ENCODE peak calls at places on chromosomes 1 and 21, in eight cellular contexts. A, W, U, Q, X, K, D and I are unnamed samples.

GRCh38 chr1:42998381-42998780 is 39.7 kb upstream of the SLC2A1 start:
- DNase-seq in A (no peak), W (no peak), U (no peak), Q (no peak), X (no peak), K (no peak), D (no peak), I (peak)

GRCh38 chr1:151721788-151722510 is 627 bp downstream of the RIIAD1 start:
- DNase-seq in A (no peak), W (no peak), U (no peak), Q (no peak), X (no peak), K (no peak), D (no peak), I (no peak)

GRCh38 chr1:93597697-93598096 is 83.9 kb downstream of the BCAR3 start:
- DNase-seq in A (no peak), W (no peak), U (no peak), Q (no peak), X (no peak), K (no peak), D (no peak), I (no peak)

GRCh38 chr1:54819195-54819536 is 18.0 kb upstream of the TTC22 start:
- DNase-seq in A (no peak), W (no peak), U (no peak), Q (no peak), X (no peak), K (peak), D (no peak), I (no peak)

GRCh38 chr1:181506563-181507353 is 23.4 kb downstream of the CACNA1E start:
- DNase-seq in A (no peak), W (no peak), U (no peak), Q (no peak), X (no peak), K (no peak), D (no peak), I (no peak)

GRCh38 chr1:209590405-209590804 is 6.9 kb downstream of the CAMK1G start:
- DNase-seq in A (no peak), W (peak), U (no peak), Q (no peak), X (no peak), K (no peak), D (peak), I (peak)

GRCh38 chr1:37485902-37486679 is 11.7 kb downstream of the ZC3H12A start:
- DNase-seq in A (no peak), W (no peak), U (no peak), Q (no peak), X (no peak), K (no peak), D (no peak), I (peak)

GRCh38 chr1:198929961-198930599 is 291.2 kb downstream of the PTPRC start:
- DNase-seq in A (no peak), W (no peak), U (no peak), Q (no peak), X (no peak), K (no peak), D (peak), I (peak)

GRCh38 chr1:236515443-236515958 is 8.3 kb upstream of the LGALS8 start:
- DNase-seq in A (no peak), W (no peak), U (no peak), Q (no peak), X (no peak), K (no peak), D (no peak), I (no peak)

GRCh38 chr1:230176871-230177411 is 109.9 kb downstream of the GALNT2 start:
- DNase-seq in A (no peak), W (no peak), U (no peak), Q (no peak), X (peak), K (peak), D (no peak), I (no peak)

GRCh38 chr1:93348104-93348780 is 2.5 kb downstream of the DR1 start:
- DNase-seq in A (no peak), W (no peak), U (no peak), Q (no peak), X (no peak), K (no peak), D (no peak), I (peak)

GRCh38 chr1:5111581-5111980 is 457.2 kb downstream of the AJAP1 start:
- DNase-seq in A (no peak), W (no peak), U (no peak), Q (no peak), X (no peak), K (no peak), D (no peak), I (no peak)

GRCh38 chr1:34754878-34755637 is at the start of gene GJB5:
- DNase-seq in A (no peak), W (peak), U (no peak), Q (no peak), X (peak), K (no peak), D (no peak), I (no peak)

GRCh38 chr21:32770514-32771133 is 931 bp downstream of the PAXBP1 start:
- DNase-seq in A (no peak), W (no peak), U (no peak), Q (no peak), X (no peak), K (peak), D (peak), I (no peak)

GRCh38 chr1:10841059-10841458 is 44.6 kb upstream of the CASZ1 start:
- DNase-seq in A (no peak), W (no peak), U (no peak), Q (no peak), X (no peak), K (no peak), D (no peak), I (no peak)

GRCh38 chr21:34992736-34993135 is 56.4 kb downstream of the RUNX1 start:
- DNase-seq in A (no peak), W (no peak), U (no peak), Q (no peak), X (no peak), K (no peak), D (peak), I (no peak)

GRCh38 chr1:111475706-111476105 is 1.9 kb downstream of the C1orf162 start:
- DNase-seq in A (peak), W (no peak), U (no peak), Q (no peak), X (no peak), K (no peak), D (no peak), I (no peak)